ENCODE peak calls at places on chromosomes 6 and 20, in five cellular contexts. F is H1, J is GM12878, O is HepG2, C is K562. K is an unnamed sample.

GRCh38 chr6:5435449-5435848 is 174.1 kb downstream of the FARS2 start:
- DNase-seq in F (no peak), J (no peak), O (no peak), C (no peak), K (no peak)

GRCh38 chr20:24489193-24489592 is 19.8 kb downstream of the SYNDIG1 start:
- DNase-seq in F (no peak), J (no peak), O (no peak), C (no peak), K (no peak)

GRCh38 chr6:36979343-36979742 is 6.7 kb downstream of the MTCH1 start:
- DNase-seq in F (no peak), J (no peak), O (no peak), C (peak), K (no peak)

GRCh38 chr6:87902383-87902782 is 145.3 kb upstream of the SPACA1 start:
- DNase-seq in F (no peak), J (no peak), O (no peak), C (no peak), K (no peak)

GRCh38 chr6:104161960-104162669 is 697.6 kb downstream of the HACE1 start:
- DNase-seq in F (no peak), J (no peak), O (no peak), C (no peak), K (peak)

GRCh38 chr6:152273638-152274037 is 363.5 kb downstream of the SYNE1 start:
- DNase-seq in F (no peak), J (no peak), O (no peak), C (no peak), K (no peak)

GRCh38 chr6:31070711-31071197 is 41.6 kb downstream of the C6orf15 start:
- DNase-seq in F (peak), J (no peak), O (peak), C (no peak), K (peak)

GRCh38 chr20:19945732-19946670 is 71.2 kb upstream of the NAA20 start:
- DNase-seq in F (no peak), J (no peak), O (no peak), C (no peak), K (no peak)

DNA sequence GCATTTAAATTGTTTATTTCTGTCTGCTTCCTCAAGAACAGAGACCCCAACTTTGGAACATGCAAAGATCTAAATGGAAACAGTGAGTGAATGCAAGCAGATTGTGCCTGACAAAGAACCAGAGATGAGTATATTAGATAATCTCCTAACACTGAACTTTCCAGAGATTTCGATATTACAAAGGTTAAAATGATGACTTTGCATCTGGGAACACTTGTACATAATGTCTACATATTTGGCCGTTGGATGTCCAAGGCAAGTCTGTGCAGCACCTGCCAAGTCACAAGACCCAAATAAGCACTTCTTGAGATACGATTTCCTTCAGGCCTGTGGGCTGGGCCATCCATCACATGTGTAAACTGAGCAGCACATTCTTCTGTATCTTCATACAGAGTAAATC is 32.5 kb upstream of the SMLR1 start:
- DNase-seq in F (no peak), J (no peak), O (no peak), C (no peak), K (no peak)
- TF ChIP-seq SP1 in F (no peak), J (no peak), O (no peak), C (no peak), K (no peak)

GRCh38 chr6:90583179-90583578 is 3.7 kb downstream of the MAP3K7 start:
- DNase-seq in F (no peak), J (no peak), O (no peak), C (no peak), K (no peak)
- TF ChIP-seq YY1 in F (no peak), J (no peak), O (no peak), C (no peak), K (no peak)

DNA sequence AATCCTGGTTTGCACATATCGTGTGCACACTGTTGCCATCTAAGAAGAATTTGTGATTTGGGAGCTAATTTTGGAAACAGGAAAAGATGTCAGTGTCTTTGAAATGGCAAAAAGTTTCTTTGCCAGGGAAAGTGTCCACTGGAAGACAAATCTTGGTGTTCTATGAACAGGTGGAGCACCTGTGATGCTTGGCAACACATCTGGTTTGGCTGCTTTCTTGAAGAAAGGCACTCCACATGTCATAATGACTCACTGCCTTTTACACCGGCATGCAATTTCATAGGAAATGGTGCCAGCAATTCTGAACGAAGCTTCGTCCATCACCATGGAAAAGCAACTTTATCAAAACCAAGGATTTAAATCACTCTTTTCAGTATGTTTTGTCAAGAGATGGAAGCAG is 1040.1 kb upstream of the MAP3K7 start:
- DNase-seq in F (no peak), J (no peak), O (no peak), C (no peak), K (no peak)
- TF ChIP-seq SP1 in F (no peak), J (no peak), O (no peak), C (no peak), K (no peak)

DNA sequence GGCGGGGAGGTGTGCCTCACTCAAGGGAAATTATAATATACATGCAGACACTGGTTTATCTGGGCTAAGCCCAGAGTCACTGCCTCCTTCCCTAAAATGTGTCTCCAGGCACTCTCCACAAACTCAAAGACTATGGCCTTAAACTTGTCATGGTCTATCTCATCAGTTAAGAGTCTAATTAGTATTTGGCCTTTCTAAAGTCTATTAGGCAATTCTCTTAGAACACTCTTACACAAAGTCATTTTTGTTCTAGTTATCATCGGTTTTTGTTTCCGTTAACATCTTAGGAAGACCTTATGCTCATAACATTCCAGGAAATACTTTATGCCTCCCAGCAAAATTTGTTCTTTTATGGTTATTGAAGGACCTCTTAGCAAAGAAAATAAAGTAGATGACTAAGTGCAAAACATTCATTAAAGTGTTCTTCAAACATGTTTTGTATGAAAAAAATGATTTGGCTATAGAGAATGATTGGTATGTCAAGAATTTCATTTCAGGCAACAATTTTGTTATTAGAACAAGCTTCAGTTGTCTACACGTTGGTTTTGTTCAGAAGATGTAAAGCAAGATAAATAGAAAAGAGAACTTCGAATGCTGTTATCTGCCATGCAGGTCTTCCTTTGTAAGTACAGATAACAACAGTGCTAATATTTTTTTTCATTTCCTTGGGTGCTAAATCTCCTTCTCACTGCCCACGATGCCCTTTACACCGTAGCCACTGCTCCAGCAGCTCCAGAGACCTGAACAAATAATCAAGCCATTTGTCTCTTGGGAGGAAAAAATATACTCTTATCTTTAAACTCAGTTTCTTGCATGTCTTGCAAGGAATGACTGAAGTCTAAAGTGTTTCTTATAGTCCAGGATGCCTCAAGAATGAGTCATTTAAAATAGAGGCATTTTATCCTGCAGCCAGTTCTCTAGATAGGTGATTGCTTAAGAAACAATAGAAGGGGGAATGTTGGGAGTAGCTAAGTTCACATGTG is 170.4 kb downstream of the HTR1B start:
- DNase-seq in F (no peak), J (no peak), O (no peak), C (no peak), K (peak)
- TF ChIP-seq YY1 in F (no peak), J (no peak), O (no peak), C (no peak), K (no peak)

DNA sequence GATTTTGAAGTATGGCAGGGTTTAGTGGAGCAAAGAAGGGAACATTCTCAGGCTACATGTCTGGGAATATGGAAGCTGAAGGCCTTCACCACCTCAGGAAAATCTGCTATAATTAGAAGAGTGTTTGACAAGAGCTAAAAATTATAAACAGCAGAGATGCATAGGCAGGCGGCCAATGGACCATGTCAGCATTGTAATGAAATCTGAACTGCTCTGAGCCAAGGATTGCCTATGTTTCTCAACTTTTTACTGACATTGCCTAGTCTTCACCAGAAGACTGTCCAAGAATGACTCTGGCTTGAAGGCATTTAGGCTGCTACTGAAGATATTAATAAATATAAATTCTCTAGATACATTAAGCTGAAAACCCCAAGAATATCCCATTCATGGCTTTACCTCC is 84.1 kb downstream of the C6orf52 start:
- DNase-seq in F (no peak), J (no peak), O (no peak), C (no peak), K (no peak)
- TF ChIP-seq SP1 in F (no peak), J (no peak), O (no peak), C (no peak), K (no peak)

GRCh38 chr20:38338849-38339520 is 7.3 kb upstream of the LBP start:
- DNase-seq in F (peak), J (no peak), O (no peak), C (no peak), K (no peak)
- TF ChIP-seq YY1 in F (no peak), J (no peak), O (no peak), C (no peak), K (no peak)

GRCh38 chr20:35599776-35600120 is 15.9 kb upstream of the SPAG4 start:
- DNase-seq in F (no peak), J (no peak), O (no peak), C (no peak), K (no peak)

GRCh38 chr20:35597186-35597585 is 18.4 kb upstream of the SPAG4 start:
- DNase-seq in F (no peak), J (no peak), O (no peak), C (no peak), K (no peak)

GRCh38 chr20:35598476-35598875 is 17.2 kb upstream of the SPAG4 start:
- DNase-seq in F (no peak), J (no peak), O (no peak), C (no peak), K (no peak)

GRCh38 chr20:35600176-35600995 is 15.2 kb upstream of the SPAG4 start:
- DNase-seq in F (peak), J (no peak), O (no peak), C (peak), K (no peak)

DNA sequence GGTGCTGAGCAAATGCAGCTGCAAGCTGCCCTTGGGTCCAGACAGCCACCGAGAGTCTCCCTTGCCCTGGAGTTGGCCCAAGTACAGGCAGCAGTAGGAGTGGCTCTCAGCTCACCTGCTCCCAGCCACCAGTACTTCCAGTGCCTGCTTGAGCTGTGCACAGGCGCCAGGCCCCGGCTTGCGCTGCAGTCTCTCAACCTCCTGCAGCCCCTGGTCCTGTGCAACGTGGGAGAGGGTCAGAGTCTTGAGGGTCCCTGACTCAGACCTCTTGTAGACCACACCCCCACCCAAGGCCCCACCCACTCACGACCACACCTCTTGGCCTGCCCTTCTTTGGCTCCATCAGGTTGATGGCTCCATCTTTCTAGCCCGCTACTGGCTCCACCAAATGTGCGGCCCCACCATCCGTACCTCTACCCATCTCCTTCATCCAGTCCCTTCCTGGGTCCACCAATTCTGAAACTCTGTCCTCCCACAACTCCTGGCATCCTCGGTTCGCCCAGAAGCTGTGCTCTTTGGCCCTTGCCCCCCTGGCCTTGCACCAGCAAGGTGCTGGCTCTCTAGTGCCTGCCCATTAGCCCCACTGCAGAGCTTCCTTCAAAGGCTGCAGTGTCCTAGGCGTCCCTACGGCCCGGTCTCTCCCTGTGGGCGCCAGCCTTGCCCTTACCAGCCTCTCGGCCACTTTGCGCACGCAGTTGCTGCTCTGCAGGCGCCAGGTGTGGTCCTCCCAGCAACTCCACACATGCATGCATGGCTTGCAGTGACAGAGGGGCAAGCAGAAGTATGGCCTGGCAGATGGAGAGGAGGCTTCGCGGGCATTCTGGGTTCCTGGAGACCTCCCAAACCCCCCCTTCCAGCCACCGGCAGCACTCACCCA is 16.5 kb upstream of the SPAG4 start:
- DNase-seq in F (no peak), J (no peak), O (no peak), C (no peak), K (no peak)
- TF ChIP-seq SP1 in F (no peak), J (no peak), O (no peak), C (no peak), K (no peak)

DNA sequence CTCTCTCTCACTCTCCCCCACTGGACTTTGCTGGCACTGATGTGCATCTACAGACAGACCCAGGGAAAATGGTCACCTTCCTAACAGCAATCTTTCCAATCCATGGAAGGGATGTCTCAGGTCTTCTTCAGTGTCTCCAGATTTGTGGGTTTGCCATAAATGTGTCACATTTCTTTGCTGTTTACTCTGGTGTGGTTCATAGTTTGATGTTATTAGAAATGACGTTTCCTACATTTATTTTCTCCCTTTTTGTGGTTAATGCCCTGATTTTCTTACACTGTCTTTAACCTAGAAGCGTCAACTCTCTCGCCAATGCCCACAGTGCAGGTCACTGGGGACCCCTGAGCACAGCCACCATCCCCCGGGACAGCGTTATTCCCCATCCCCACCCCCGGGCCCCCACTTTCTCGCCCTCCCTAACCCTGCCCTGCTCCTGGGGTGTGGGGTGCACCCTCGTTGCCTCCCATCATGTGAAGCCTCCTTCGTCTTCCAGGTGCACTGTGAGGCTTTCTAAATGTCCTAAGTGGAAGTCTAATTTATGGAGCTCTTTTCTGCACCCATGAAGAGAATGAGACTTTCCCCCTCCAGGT is 86.5 kb downstream of the YTHDF1 start:
- DNase-seq in F (no peak), J (no peak), O (no peak), C (no peak), K (no peak)
- TF ChIP-seq YY1 in F (no peak), J (no peak), O (no peak), C (no peak), K (no peak)

K was measured in HCT116.